ENCODE peak calls at places on chromosomes 11 and 22, in four cellular contexts. A, N, I and Y are unnamed samples. For H3K27me3 and H3K36me3, the result is how much of the 10 kb centered on the place peaks cover.

GRCh38 chr11:102316505-102316904 is 779 bp upstream of the BIRC3 start:
- DNase-seq in A (no peak), N (no peak), I (no peak), Y (no peak)

GRCh38 chr22:44023404-44024287 is 456 bp upstream of the PARVB start:
- DNase-seq in A (peak), N (peak), I (peak), Y (no peak)

GRCh38 chr22:21448627-21449416 is 18.4 kb upstream of the TMEM191C start:
- DNase-seq in A (peak), N (no peak), I (no peak), Y (no peak)

GRCh38 chr11:75066061-75066460 is 30.6 kb downstream of the OR2AT4 start:
- DNase-seq in A (no peak), N (no peak), I (no peak), Y (no peak)

GRCh38 chr22:44191036-44191454 is 10.3 kb downstream of the PARVG start:
- DNase-seq in A (no peak), N (no peak), I (no peak), Y (peak)

GRCh38 chr11:31995031-31995430 is 95.8 kb upstream of the RCN1 start:
- DNase-seq in A (no peak), N (peak), I (no peak), Y (no peak)

GRCh38 chr11:24755260-24755839 is 258.5 kb downstream of the LUZP2 start:
- DNase-seq in A (no peak), N (no peak), I (no peak), Y (no peak)

GRCh38 chr22:43090130-43090789 is 1.1 kb upstream of the TTLL1 start:
- DNase-seq in A (peak), N (no peak), I (no peak), Y (no peak)

GRCh38 chr22:27535452-27535851 is 266.1 kb downstream of the MN1 start:
- DNase-seq in A (no peak), N (no peak), I (no peak), Y (no peak)

GRCh38 chr11:11608783-11609232 is 13.0 kb downstream of the GALNT18 start:
- DNase-seq in A (no peak), N (no peak), I (no peak), Y (no peak)

GRCh38 chr22:25651332-25651731 is 86.9 kb downstream of the GRK3 start:
- DNase-seq in A (no peak), N (no peak), I (no peak), Y (no peak)

GRCh38 chr22:24302591-24302990 is 32.0 kb downstream of the SPECC1L start:
- DNase-seq in A (no peak), N (no peak), I (no peak), Y (no peak)

GRCh38 chr11:120510406-120511115 is 987 bp upstream of the GRIK4 start:
- DNase-seq in A (no peak), N (no peak), I (no peak), Y (no peak)

GRCh38 chr11:58832246-58832645 is 12.3 kb downstream of the GLYATL2 start:
- DNase-seq in A (no peak), N (no peak), I (no peak), Y (no peak)

GRCh38 chr11:113084297-113084696 is 123.1 kb downstream of the NCAM1 start:
- DNase-seq in A (no peak), N (no peak), I (no peak), Y (no peak)

GRCh38 chr11:10323793-10324170 is 18.9 kb downstream of the ADM start:
- DNase-seq in A (no peak), N (no peak), I (no peak), Y (no peak)

GRCh38 chr11:17479284-17480214 is 2.9 kb upstream of the ABCC8 start:
- DNase-seq in A (no peak), N (no peak), I (peak), Y (no peak)

GRCh38 chr11:62505784-62506145 is 40.8 kb downstream of the AHNAK start:
- DNase-seq in A (no peak), N (no peak), I (no peak), Y (no peak)

GRCh38 chr22:42635531-42635930 is 4.9 kb downstream of the ATP5MGL start:
- DNase-seq in A (peak), N (no peak), I (no peak), Y (no peak)

GRCh38 chr11:6617315-6617781 is 1.9 kb downstream of the TPP1 start:
- DNase-seq in A (no peak), N (no peak), I (no peak), Y (no peak)

GRCh38 chr11:115103921-115104320 is 400.3 kb downstream of the CADM1 start:
- DNase-seq in A (no peak), N (no peak), I (no peak), Y (no peak)

GRCh38 chr11:574632-575323 is 1.5 kb upstream of the PHRF1 start:
- DNase-seq in A (no peak), N (no peak), I (peak), Y (no peak)

GRCh38 chr22:29346659-29347058 is 31.2 kb upstream of the RASL10A start:
- DNase-seq in A (no peak), N (no peak), I (no peak), Y (no peak)

GRCh38 chr11:7321708-7322448 is 70.2 kb downstream of the SYT9 start:
- DNase-seq in A (no peak), N (no peak), I (no peak), Y (no peak)

GRCh38 chr11:117180661-117181585 is 2.4 kb downstream of the SIDT2 start:
- DNase-seq in A (peak), N (peak), I (peak), Y (peak)

GRCh38 chr22:36449776-36450175 is 31.7 kb downstream of the TXN2 start:
- DNase-seq in A (no peak), N (peak), I (no peak), Y (no peak)
- H3K27ac ChIP-seq in A (no peak), N (peak), I (no peak), Y (no peak)

GRCh38 chr11:85095239-85095638 is 531.9 kb downstream of the DLG2 start:
- DNase-seq in A (no peak), N (no peak), I (no peak), Y (no peak)
- H3K27me3 ChIP-seq in A (under half), N (under half), I (under half), Y (under half)

GRCh38 chr11:103636232-103636631 is 400.2 kb upstream of the DDI1 start:
- DNase-seq in A (no peak), N (no peak), I (no peak), Y (no peak)
- H3K36me3 ChIP-seq in A (under half), N (under half), I (under half), Y (under half)

GRCh38 chr22:39896313-39896996 is 2.9 kb upstream of the ENTHD1 start:
- DNase-seq in A (no peak), N (no peak), I (no peak), Y (no peak)

GRCh38 chr22:39900306-39901227 is at the start of gene GRAP2:
- DNase-seq in A (no peak), N (no peak), I (no peak), Y (peak)

GRCh38 chr22:39895682-39896081 is 2.1 kb upstream of the ENTHD1 start:
- DNase-seq in A (no peak), N (no peak), I (no peak), Y (no peak)

GRCh38 chr22:39898997-39899396 is 1.9 kb upstream of the GRAP2 start:
- DNase-seq in A (no peak), N (no peak), I (peak), Y (no peak)

DNA sequence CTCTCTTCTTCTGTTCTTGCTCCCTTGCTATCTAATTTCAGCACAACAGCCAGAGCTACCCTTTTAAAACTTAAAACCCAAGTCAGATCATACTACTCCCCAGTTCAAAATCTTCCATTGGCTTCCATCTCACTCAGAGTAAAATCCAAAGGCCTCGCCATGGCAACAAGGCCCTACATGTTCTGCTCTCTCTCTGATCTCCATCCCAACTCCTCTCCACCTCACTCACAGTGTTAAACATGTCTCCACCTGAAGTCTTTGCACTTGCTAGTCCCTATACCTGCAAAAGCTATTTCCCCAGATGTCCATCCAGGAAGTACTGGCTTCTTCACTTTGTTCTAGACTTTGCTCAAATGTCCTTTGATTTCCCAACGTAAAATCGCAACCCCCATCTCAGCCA is 3.0 kb upstream of the GRAP2 start:
- DNase-seq in A (no peak), N (no peak), I (no peak), Y (no peak)
- H3K27ac ChIP-seq in A (no peak), N (no peak), I (no peak), Y (no peak)